ENCODE peak calls at places on chromosomes 3 and 15, in four cellular contexts. G is mucosa of descending colon; H is HTR-8/SVneo; C is CD4-positive, alpha-beta T cell. N is an unnamed sample.

GRCh38 chr3:126197854-126198584 is 17.6 kb upstream of the ALDH1L1 start:
- DNase-seq in G (peak), H (peak), C (peak), N (peak)

GRCh38 chr15:72179950-72180581 is 17.5 kb downstream of the GRAMD2A start:
- DNase-seq in G (no peak), H (no peak), C (no peak), N (no peak)

GRCh38 chr15:57340673-57341259 is 35.5 kb upstream of the CGNL1 start:
- DNase-seq in G (peak), H (peak), C (no peak), N (peak)

GRCh38 chr3:124617177-124617576 is 113.1 kb upstream of the UMPS start:
- DNase-seq in G (no peak), H (no peak), C (no peak), N (no peak)

GRCh38 chr15:68149059-68149458 is 56.1 kb downstream of the CALML4 start:
- DNase-seq in G (no peak), H (peak), C (no peak), N (no peak)

GRCh38 chr3:11655188-11655928 is 11.6 kb upstream of the VGLL4 start:
- DNase-seq in G (no peak), H (peak), C (no peak), N (no peak)

GRCh38 chr3:9033867-9034266 is 70.6 kb upstream of the RAD18 start:
- DNase-seq in G (no peak), H (no peak), C (no peak), N (no peak)

GRCh38 chr3:120567370-120568197 is 28.6 kb upstream of the NDUFB4 start:
- DNase-seq in G (peak), H (peak), C (no peak), N (no peak)

GRCh38 chr3:170363471-170363994 is 6.0 kb downstream of the SKIL start:
- DNase-seq in G (no peak), H (no peak), C (no peak), N (no peak)

GRCh38 chr15:31062310-31062964 is 39.1 kb downstream of the TRPM1 start:
- DNase-seq in G (no peak), H (no peak), C (no peak), N (no peak)

GRCh38 chr15:80509800-80510199 is 105.6 kb downstream of the ARNT2 start:
- DNase-seq in G (no peak), H (no peak), C (no peak), N (no peak)

GRCh38 chr3:194344012-194344411 is 7.1 kb downstream of the CPN2 start:
- DNase-seq in G (peak), H (peak), C (peak), N (peak)

GRCh38 chr3:14791343-14791945 is 27.3 kb upstream of the FGD5 start:
- DNase-seq in G (peak), H (peak), C (peak), N (no peak)

GRCh38 chr3:74000715-74001114 is 376.0 kb upstream of the PDZRN3 start:
- DNase-seq in G (no peak), H (no peak), C (no peak), N (no peak)

GRCh38 chr3:45026038-45026437 is at the start of gene CLEC3B:
- DNase-seq in G (peak), H (no peak), C (no peak), N (no peak)

GRCh38 chr3:113695426-113695817 is 1.0 kb downstream of the USF3 start:
- DNase-seq in G (peak), H (peak), C (no peak), N (no peak)

GRCh38 chr3:42499478-42499871 is 3.0 kb upstream of the VIPR1 start:
- DNase-seq in G (no peak), H (no peak), C (no peak), N (no peak)

GRCh38 chr3:107209302-107210060 is 167.8 kb upstream of the CCDC54 start:
- DNase-seq in G (no peak), H (no peak), C (no peak), N (no peak)

GRCh38 chr15:42994546-42994945 is 74.0 kb upstream of the TTBK2 start:
- DNase-seq in G (no peak), H (no peak), C (no peak), N (no peak)

GRCh38 chr3:140053011-140053702 is 118.2 kb downstream of the CLSTN2 start:
- DNase-seq in G (peak), H (no peak), C (no peak), N (no peak)

GRCh38 chr3:1535361-1535760 is 442.5 kb downstream of the CNTN6 start:
- DNase-seq in G (no peak), H (no peak), C (no peak), N (no peak)

GRCh38 chr15:63250312-63250965 is 27.0 kb upstream of the APH1B start:
- DNase-seq in G (no peak), H (peak), C (no peak), N (no peak)

GRCh38 chr3:146117406-146118285 is 43.3 kb downstream of the PLOD2 start:
- DNase-seq in G (no peak), H (no peak), C (no peak), N (no peak)

GRCh38 chr3:64798316-64798715 is 110.5 kb upstream of the ADAMTS9 start:
- DNase-seq in G (no peak), H (no peak), C (no peak), N (no peak)

GRCh38 chr3:83435173-83435572 is 1523.6 kb upstream of the CADM2 start:
- DNase-seq in G (no peak), H (peak), C (no peak), N (no peak)

GRCh38 chr15:99961011-99961441 is 227.8 kb upstream of the LYSMD4 start:
- DNase-seq in G (peak), H (no peak), C (no peak), N (peak)

GRCh38 chr3:149393355-149394165 is 16.1 kb upstream of the TM4SF1 start:
- DNase-seq in G (peak), H (peak), C (no peak), N (peak)

GRCh38 chr3:67819447-67819846 is 165.0 kb upstream of the SUCLG2 start:
- DNase-seq in G (peak), H (no peak), C (no peak), N (no peak)

GRCh38 chr15:66882251-66883020 is 180.4 kb downstream of the SMAD6 start:
- DNase-seq in G (no peak), H (peak), C (no peak), N (peak)

N was measured in PC-9.